ENCODE peak calls at places on chromosome 6, in eight cellular contexts. J, S, W, X, U, C, K and D are unnamed samples.

GRCh38 chr6:168319279-168320051 is at the start of gene DACT2:
- DNase-seq in J (no peak), S (no peak), W (no peak), X (no peak), U (peak; percentile 67), C (peak; percentile 30), K (no peak), D (no peak)

GRCh38 chr6:35044771-35045275 is 96.3 kb downstream of the TCP11 start:
- DNase-seq in J (no peak), S (no peak), W (no peak), X (no peak), U (no peak), C (peak; percentile 28), K (no peak), D (no peak)

GRCh38 chr6:139981810-139982550 is 607.5 kb upstream of the CITED2 start:
- DNase-seq in J (no peak), S (no peak), W (no peak), X (peak; percentile 24), U (peak; percentile 61), C (peak; percentile 42), K (no peak), D (no peak)

GRCh38 chr6:152981989-152982767 is 663 bp downstream of the FBXO5 start:
- DNase-seq in J (no peak), S (no peak), W (no peak), X (no peak), U (peak; percentile 26), C (no peak), K (peak; percentile 90), D (peak; percentile 72)

GRCh38 chr6:29667158-29667557 is 10.3 kb downstream of the MOG start:
- DNase-seq in J (no peak), S (no peak), W (no peak), X (no peak), U (peak; percentile 96), C (no peak), K (no peak), D (no peak)

GRCh38 chr6:124887872-124888580 is 74.2 kb upstream of the RNF217 start:
- DNase-seq in J (no peak), S (no peak), W (no peak), X (no peak), U (peak; percentile 9), C (no peak), K (no peak), D (no peak)

GRCh38 chr6:119171864-119172588 is 93.6 kb upstream of the FAM184A start:
- DNase-seq in J (no peak), S (no peak), W (no peak), X (no peak), U (no peak), C (no peak), K (no peak), D (no peak)

GRCh38 chr6:113936093-113936934 is 34.6 kb downstream of the HDAC2 start:
- DNase-seq in J (peak; percentile 18), S (no peak), W (peak; percentile 50), X (peak; percentile 33), U (peak; percentile 76), C (peak; percentile 6), K (peak; percentile 54), D (no peak)

GRCh38 chr6:155958550-155958949 is 502.9 kb upstream of the NOX3 start:
- DNase-seq in J (no peak), S (no peak), W (no peak), X (no peak), U (no peak), C (no peak), K (no peak), D (no peak)

GRCh38 chr6:136550330-136551071 is at the start of gene MAP7:
- DNase-seq in J (no peak), S (peak; percentile 89), W (no peak), X (peak; percentile 75), U (peak; percentile 96), C (peak; percentile 94), K (peak; percentile 90), D (peak; percentile 79)

GRCh38 chr6:97392735-97393134 is 109.7 kb upstream of the MMS22L start:
- DNase-seq in J (no peak), S (no peak), W (no peak), X (no peak), U (no peak), C (no peak), K (no peak), D (no peak)

DNA sequence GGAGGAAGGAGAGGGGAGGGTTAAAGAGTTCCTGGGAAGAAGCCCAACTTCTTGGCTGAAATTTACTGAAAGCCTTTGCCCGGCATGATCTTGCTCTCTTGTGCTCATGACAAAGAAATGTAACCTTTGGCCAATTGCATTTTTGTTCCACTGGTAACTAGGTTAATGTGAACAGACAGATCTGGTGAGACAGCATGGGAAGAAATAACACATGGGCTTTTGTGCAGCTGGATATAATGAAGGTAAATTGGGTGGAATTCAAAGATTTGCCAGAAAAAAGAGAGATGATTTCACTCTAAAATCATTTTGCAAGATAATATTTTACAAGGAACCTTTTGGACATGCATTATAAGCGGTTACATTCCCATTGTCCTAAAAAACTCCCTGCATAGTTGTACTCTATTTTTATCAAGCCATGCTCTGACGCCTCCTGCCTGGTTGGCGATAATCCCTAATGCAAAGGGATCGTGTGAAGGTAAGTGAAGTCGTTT is 161.1 kb upstream of the AGPAT4 start:
- DNase-seq in J (no peak), S (peak; percentile 38), W (no peak), X (no peak), U (no peak), C (peak; percentile 17), K (no peak), D (no peak)
- TF ChIP-seq POLR2AphosphoS5 in J (no peak), S (peak; percentile 48), W (no peak), X (no peak), U (no peak), C (peak; percentile 57), K (no peak), D (no peak)

GRCh38 chr6:135419162-135419561 is 78.4 kb downstream of the AHI1 start:
- DNase-seq in J (no peak), S (no peak), W (no peak), X (no peak), U (no peak), C (no peak), K (no peak), D (no peak)
- TF ChIP-seq POLR2AphosphoS5 in J (no peak), S (no peak), W (no peak), X (no peak), U (no peak), C (no peak), K (no peak), D (no peak)

GRCh38 chr6:36389353-36389752 is 1.9 kb upstream of the ETV7 start:
- DNase-seq in J (no peak), S (no peak), W (no peak), X (no peak), U (no peak), C (no peak), K (no peak), D (no peak)
- TF ChIP-seq POLR2AphosphoS5 in J (no peak), S (no peak), W (no peak), X (no peak), U (no peak), C (no peak), K (no peak), D (no peak)

GRCh38 chr6:158219229-158219628 is 51.1 kb downstream of the GTF2H5 start:
- DNase-seq in J (peak; percentile 96), S (no peak), W (no peak), X (no peak), U (no peak), C (no peak), K (no peak), D (no peak)

GRCh38 chr6:158211273-158212055 is 43.3 kb downstream of the GTF2H5 start:
- DNase-seq in J (no peak), S (no peak), W (no peak), X (no peak), U (no peak), C (no peak), K (no peak), D (no peak)

GRCh38 chr6:158208226-158208807 is 40.2 kb downstream of the GTF2H5 start:
- DNase-seq in J (no peak), S (no peak), W (no peak), X (no peak), U (no peak), C (no peak), K (no peak), D (no peak)

GRCh38 chr6:158218467-158218866 is 50.3 kb downstream of the GTF2H5 start:
- DNase-seq in J (no peak), S (no peak), W (no peak), X (no peak), U (no peak), C (no peak), K (no peak), D (no peak)

DNA sequence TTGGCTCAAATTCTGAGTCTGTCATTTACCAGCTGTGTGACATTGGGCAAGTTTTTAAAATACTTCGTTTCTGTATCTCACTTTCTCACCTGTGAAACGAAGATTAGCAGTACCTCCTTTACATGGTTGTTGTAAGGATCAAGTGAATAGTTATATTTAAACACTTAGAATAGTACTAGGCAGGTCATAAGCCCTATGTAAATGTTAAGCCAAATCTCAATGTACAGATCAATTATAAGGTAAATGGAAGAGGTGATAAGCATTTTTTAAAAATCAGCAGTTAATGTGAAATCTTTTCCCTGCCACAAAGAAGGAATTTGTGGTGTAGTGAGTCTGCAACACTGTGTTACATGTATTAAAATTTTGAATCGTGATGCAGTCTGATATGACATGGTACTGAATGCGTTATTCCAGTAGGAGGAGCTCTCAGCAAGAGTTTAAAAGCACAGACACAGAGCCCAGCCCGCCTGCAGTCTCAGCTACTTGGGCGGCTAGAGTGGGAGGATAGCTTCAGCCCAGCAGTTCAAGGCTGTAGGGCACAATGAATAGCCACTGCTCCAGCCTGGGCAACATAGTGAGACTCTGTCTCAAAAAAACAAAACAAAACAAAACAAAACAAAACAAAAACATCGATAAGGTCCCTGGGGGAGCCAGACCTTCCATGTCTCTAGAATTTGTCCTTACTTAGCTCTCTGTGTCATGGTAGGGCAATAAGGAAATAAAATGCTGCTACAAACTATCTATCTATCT is 46.0 kb downstream of the GTF2H5 start:
- DNase-seq in J (peak; percentile 31), S (no peak), W (peak; percentile 84), X (peak; percentile 75), U (peak; percentile 89), C (peak; percentile 51), K (peak; percentile 83), D (no peak)
- TF ChIP-seq POLR2AphosphoS5 in J (no peak), S (no peak), W (no peak), X (no peak), U (no peak), C (no peak), K (no peak), D (no peak)

GRCh38 chr6:56938634-56939294 is 16.1 kb upstream of the BEND6 start:
- DNase-seq in J (no peak), S (no peak), W (peak; percentile 13), X (peak; percentile 100), U (no peak), C (no peak), K (no peak), D (no peak)
- TF ChIP-seq POLR2AphosphoS5 in J (no peak), S (no peak), W (no peak), X (peak; percentile 65), U (no peak), C (no peak), K (no peak), D (no peak)